ENCODE peak calls at places on chromosomes 5 and 9, in ten cellular contexts. W is prostate gland; Y is PC-9; B is CD4-positive, alpha-beta T cell; L is breast epithelium; H is spleen; E is testis; A is heart right ventricle; V is hepatocyte; F is upper lobe of right lung. P is an unnamed sample.

GRCh38 chr9:127801955-127802575 is 617 bp upstream of the FPGS start:
- DNase-seq in W (no peak), Y (no peak), B (no peak), L (no peak), H (no peak), E (no peak), A (no peak), V (no peak), F (no peak), P (no peak)

GRCh38 chr5:159174511-159175168 is 34.7 kb downstream of the RNF145 start:
- DNase-seq in W (no peak), Y (peak; percentile 43), B (no peak), L (no peak), H (no peak), E (no peak), A (no peak), V (no peak), F (no peak), P (no peak)

GRCh38 chr9:124770359-124771020 is 621 bp downstream of the NR6A1 start:
- DNase-seq in W (peak; percentile 35), Y (peak; percentile 55), B (no peak), L (no peak), H (no peak), E (peak; percentile 88), A (no peak), V (peak; percentile 63), F (no peak), P (no peak)

GRCh38 chr5:65157906-65158603 is 323.7 kb downstream of the ADAMTS6 start:
- DNase-seq in W (no peak), Y (peak; percentile 61), B (no peak), L (no peak), H (no peak), E (no peak), A (no peak), V (no peak), F (no peak), P (no peak)

GRCh38 chr5:128305341-128305740 is 221.8 kb downstream of the SLC12A2 start:
- DNase-seq in W (no peak), Y (no peak), B (no peak), L (no peak), H (no peak), E (no peak), A (no peak), V (no peak), F (no peak), P (no peak)

GRCh38 chr9:109214414-109214813 is 47.4 kb upstream of the FRRS1L start:
- DNase-seq in W (no peak), Y (no peak), B (no peak), L (no peak), H (no peak), E (no peak), A (no peak), V (no peak), F (no peak), P (no peak)

GRCh38 chr9:123555612-123556011 is 199.6 kb downstream of the CRB2 start:
- DNase-seq in W (no peak), Y (no peak), B (no peak), L (no peak), H (no peak), E (no peak), A (no peak), V (no peak), F (no peak), P (no peak)

GRCh38 chr9:109230277-109230676 is 63.2 kb upstream of the FRRS1L start:
- DNase-seq in W (no peak), Y (no peak), B (no peak), L (no peak), H (no peak), E (no peak), A (no peak), V (no peak), F (no peak), P (no peak)

GRCh38 chr5:67010684-67011409 is 185.8 kb downstream of the CD180 start:
- DNase-seq in W (peak; percentile 29), Y (peak; percentile 94), B (no peak), L (no peak), H (no peak), E (peak; percentile 18), A (no peak), V (no peak), F (no peak), P (no peak)

GRCh38 chr5:168608821-168609220 is 29.7 kb upstream of the PANK3 start:
- DNase-seq in W (no peak), Y (no peak), B (no peak), L (no peak), H (no peak), E (no peak), A (no peak), V (no peak), F (no peak), P (no peak)

GRCh38 chr5:172385164-172385563 is 69.2 kb downstream of the SH3PXD2B start:
- DNase-seq in W (no peak), Y (no peak), B (no peak), L (no peak), H (no peak), E (no peak), A (no peak), V (no peak), F (no peak), P (no peak)

GRCh38 chr5:72141440-72142271 is 34.4 kb downstream of the MAP1B start:
- DNase-seq in W (no peak), Y (peak; percentile 79), B (no peak), L (no peak), H (no peak), E (peak; percentile 68), A (no peak), V (peak; percentile 45), F (no peak), P (no peak)

DNA sequence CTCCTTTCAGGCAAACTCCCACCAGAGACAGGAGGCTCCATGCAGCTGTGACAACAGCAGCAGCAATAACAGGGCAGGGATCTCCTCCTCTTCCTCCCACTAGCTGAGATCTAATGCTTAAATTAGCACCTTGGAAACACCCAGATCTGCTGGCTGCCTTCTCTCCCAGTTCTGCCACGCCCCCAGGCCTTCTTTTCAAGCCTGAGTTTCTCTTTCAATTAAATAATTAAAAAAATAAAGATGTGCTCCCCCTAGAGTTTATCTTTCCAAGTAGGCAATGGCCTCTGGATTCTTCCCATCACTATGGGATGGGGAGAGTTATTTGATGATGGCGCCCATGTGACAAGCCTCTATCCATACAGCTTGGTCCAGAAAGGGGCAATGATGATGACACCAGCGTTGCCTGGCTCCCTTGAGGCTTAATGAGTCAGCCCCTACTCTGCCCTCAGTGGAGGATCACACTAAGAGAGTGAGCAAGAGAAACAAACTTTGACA is 3.8 kb downstream of the FAM219A start:
- DNase-seq in W (no peak), Y (peak; percentile 46), B (no peak), L (no peak), H (no peak), E (no peak), A (peak; percentile 22), V (no peak), F (no peak), P (no peak)
- TF ChIP-seq CTCF in W (no peak), Y (peak; percentile 25), B (no peak), L (no peak), H (no peak), E (no peak), A (no peak), V (no peak), F (no peak), P (no peak)

GRCh38 chr5:141343953-141344463 is 379 bp downstream of the PCDHGA3 start:
- DNase-seq in W (no peak), Y (no peak), B (no peak), L (no peak), H (no peak), E (no peak), A (no peak), V (no peak), F (no peak), P (no peak)
- H3K9me3 ChIP-seq in W (no peaks in the 10 kb centered on the region), Y (peaks cover 4% of the 10 kb centered on the region), B (peaks cover 34% of the 10 kb centered on the region), L (peaks cover 98% of the 10 kb centered on the region), H (peaks cover 98% of the 10 kb centered on the region), E (no peaks in the 10 kb centered on the region), A (peaks cover 98% of the 10 kb centered on the region), V (no peaks in the 10 kb centered on the region), F (peaks cover 19% of the 10 kb centered on the region), P (peaks cover 99% of the 10 kb centered on the region)

DNA sequence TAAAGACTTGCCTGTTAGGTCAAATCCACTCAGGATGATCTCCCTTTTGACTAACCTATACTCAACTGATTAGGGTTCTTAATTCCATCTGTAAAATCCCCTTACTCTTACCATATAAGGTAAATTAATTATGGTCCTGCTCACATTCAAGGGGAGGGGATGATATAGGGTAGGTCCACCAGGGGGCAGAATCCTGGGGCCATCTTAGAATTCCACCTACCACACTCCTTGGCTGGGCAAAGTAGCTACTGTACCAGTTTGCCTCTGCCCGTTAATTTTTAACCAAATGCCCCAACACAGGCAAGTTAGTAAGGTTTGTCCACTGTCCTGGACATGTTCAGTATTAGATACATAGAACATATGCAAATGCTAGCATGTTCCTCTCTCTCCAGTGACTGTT is 262.4 kb downstream of the SEMA5A start:
- DNase-seq in W (no peak), Y (peak; percentile 4), B (no peak), L (no peak), H (no peak), E (no peak), A (no peak), V (no peak), F (no peak), P (no peak)
- TF ChIP-seq CTCF in W (no peak), Y (peak; percentile 22), B (no peak), L (no peak), H (no peak), E (no peak), A (no peak), V (no peak), F (no peak), P (no peak)

GRCh38 chr9:89342948-89343347 is 24.6 kb downstream of the SECISBP2 start:
- DNase-seq in W (no peak), Y (no peak), B (no peak), L (no peak), H (no peak), E (no peak), A (no peak), V (no peak), F (no peak), P (no peak)

GRCh38 chr9:89345476-89345875 is 27.2 kb downstream of the SECISBP2 start:
- DNase-seq in W (no peak), Y (no peak), B (no peak), L (no peak), H (no peak), E (no peak), A (no peak), V (no peak), F (no peak), P (no peak)

GRCh38 chr9:89339807-89340206 is 21.5 kb downstream of the SECISBP2 start:
- DNase-seq in W (no peak), Y (no peak), B (no peak), L (no peak), H (no peak), E (no peak), A (no peak), V (no peak), F (no peak), P (no peak)

GRCh38 chr9:89340332-89340731 is 22.0 kb downstream of the SECISBP2 start:
- DNase-seq in W (no peak), Y (no peak), B (no peak), L (no peak), H (no peak), E (no peak), A (no peak), V (no peak), F (no peak), P (no peak)

DNA sequence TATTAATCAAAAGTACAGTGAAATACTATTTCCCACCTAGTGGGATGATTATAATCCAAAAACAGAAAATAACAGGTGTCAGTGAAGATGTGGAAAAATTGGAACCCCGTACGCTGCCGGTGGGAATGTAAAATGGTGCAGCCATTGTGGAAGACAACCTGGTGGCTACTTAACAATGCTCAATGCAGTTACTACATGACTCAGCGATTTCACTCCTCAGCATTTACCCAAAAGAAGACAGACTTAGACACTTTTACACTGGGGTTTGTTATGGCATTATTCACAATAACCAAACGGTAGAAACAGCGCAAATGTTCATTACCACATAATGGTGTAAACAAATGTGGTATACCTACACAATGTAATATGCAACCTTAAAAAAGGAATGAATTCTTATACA is 23.9 kb downstream of the SECISBP2 start:
- DNase-seq in W (no peak), Y (no peak), B (no peak), L (no peak), H (no peak), E (no peak), A (no peak), V (no peak), F (no peak), P (no peak)
- H3K9me3 ChIP-seq in W (no peaks in the 10 kb centered on the region), Y (no peaks in the 10 kb centered on the region), B (no peaks in the 10 kb centered on the region), L (no peaks in the 10 kb centered on the region), H (no peaks in the 10 kb centered on the region), E (no peaks in the 10 kb centered on the region), A (no peaks in the 10 kb centered on the region), V (no peaks in the 10 kb centered on the region), F (no peaks in the 10 kb centered on the region), P (no peaks in the 10 kb centered on the region)

P was measured in ascending aorta.